ENCODE peak calls at places on chromosomes 7 and 10, in six cellular contexts. One of them, this sample, is unnamed.
A peak's percentile ranks its signal among the peaks of the same experiment; 100 is the strongest.

GRCh38 chr10:3473271-3473670 is 300.7 kb upstream of the PITRM1 start:
- DNase-seq in stomach: no peak
- DNase-seq in fibroblast of lung: no peak
- DNase-seq in cardiac muscle cell: no peak
- DNase-seq in ascending aorta: no peak
- DNase-seq in A549: no peak
- DNase-seq in this sample: no peak

GRCh38 chr10:118307237-118307636 is 34.9 kb downstream of the FAM204A start:
- DNase-seq in stomach: no peak
- DNase-seq in fibroblast of lung: no peak
- DNase-seq in cardiac muscle cell: no peak
- DNase-seq in ascending aorta: no peak
- DNase-seq in A549: no peak
- DNase-seq in this sample: no peak

GRCh38 chr10:76429331-76429625 is 997.9 kb downstream of the LRMDA start:
- DNase-seq in stomach: no peak
- DNase-seq in fibroblast of lung: no peak
- DNase-seq in cardiac muscle cell: no peak
- DNase-seq in ascending aorta: no peak
- DNase-seq in A549: no peak
- DNase-seq in this sample: no peak

GRCh38 chr7:149254181-149254858 is 7.7 kb upstream of the ZNF783 start:
- DNase-seq in stomach: no peak
- DNase-seq in fibroblast of lung: no peak
- DNase-seq in cardiac muscle cell: no peak
- DNase-seq in ascending aorta: no peak
- DNase-seq in A549: no peak
- DNase-seq in this sample: no peak

GRCh38 chr10:100979821-100980272 is 7.5 kb downstream of the MRPL43 start:
- DNase-seq in stomach: peak; percentile 23
- DNase-seq in fibroblast of lung: no peak
- DNase-seq in cardiac muscle cell: no peak
- DNase-seq in ascending aorta: peak; percentile 56
- DNase-seq in A549: no peak
- DNase-seq in this sample: no peak

GRCh38 chr10:34967411-34967880 is 122.7 kb downstream of the CUL2 start:
- DNase-seq in stomach: peak; percentile 66
- DNase-seq in fibroblast of lung: peak; percentile 95
- DNase-seq in cardiac muscle cell: no peak
- DNase-seq in ascending aorta: peak; percentile 64
- DNase-seq in A549: no peak
- DNase-seq in this sample: no peak

GRCh38 chr7:127391591-127392181 is 822 bp downstream of the ZNF800 start:
- DNase-seq in stomach: peak; percentile 50
- DNase-seq in fibroblast of lung: peak; percentile 40
- DNase-seq in cardiac muscle cell: peak; percentile 40
- DNase-seq in ascending aorta: peak; percentile 63
- DNase-seq in A549: peak; percentile 33
- DNase-seq in this sample: no peak

GRCh38 chr7:139691253-139691781 is 86.5 kb downstream of the HIPK2 start:
- DNase-seq in stomach: peak; percentile 92
- DNase-seq in fibroblast of lung: peak; percentile 22
- DNase-seq in cardiac muscle cell: no peak
- DNase-seq in ascending aorta: no peak
- DNase-seq in A549: no peak
- DNase-seq in this sample: no peak

GRCh38 chr7:30468791-30469190 is 9.8 kb downstream of the NOD1 start:
- DNase-seq in stomach: no peak
- DNase-seq in fibroblast of lung: no peak
- DNase-seq in cardiac muscle cell: no peak
- DNase-seq in ascending aorta: peak; percentile 62
- DNase-seq in A549: no peak
- DNase-seq in this sample: no peak

GRCh38 chr7:30468041-30468440 is 10.5 kb downstream of the NOD1 start:
- DNase-seq in stomach: no peak
- DNase-seq in fibroblast of lung: no peak
- DNase-seq in cardiac muscle cell: no peak
- DNase-seq in ascending aorta: no peak
- DNase-seq in A549: no peak
- DNase-seq in this sample: no peak

GRCh38 chr7:30470163-30470770 is 8.3 kb downstream of the NOD1 start:
- DNase-seq in stomach: no peak
- DNase-seq in fibroblast of lung: peak; percentile 83
- DNase-seq in cardiac muscle cell: peak; percentile 68
- DNase-seq in ascending aorta: peak; percentile 82
- DNase-seq in A549: peak; percentile 19
- DNase-seq in this sample: no peak

GRCh38 chr7:30470783-30471182 is 7.8 kb downstream of the NOD1 start:
- DNase-seq in stomach: no peak
- DNase-seq in fibroblast of lung: peak; percentile 92
- DNase-seq in cardiac muscle cell: peak; percentile 83
- DNase-seq in ascending aorta: peak; percentile 77
- DNase-seq in A549: peak; percentile 28
- DNase-seq in this sample: no peak

DNA sequence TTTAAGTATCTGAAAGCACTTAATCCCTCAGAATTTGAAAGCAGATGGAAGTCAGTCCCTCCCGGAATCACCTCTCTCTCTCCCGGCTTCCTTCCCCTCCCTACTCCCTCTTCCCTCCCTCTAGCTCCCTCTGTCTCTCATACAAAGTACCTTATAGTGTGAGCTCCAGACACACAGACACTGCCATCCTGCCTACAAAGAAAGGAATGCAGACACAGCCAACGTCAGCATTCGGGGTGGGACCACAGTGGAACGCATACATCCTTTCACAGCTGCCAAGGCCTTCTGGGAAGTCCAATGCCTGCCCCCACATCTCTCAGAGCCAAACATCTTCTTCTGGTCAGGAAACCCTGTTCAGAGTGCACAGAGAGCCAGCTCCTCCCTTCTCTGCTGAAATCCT is 9.3 kb downstream of the NOD1 start:
- DNase-seq in stomach: no peak
- DNase-seq in fibroblast of lung: peak; percentile 100
- DNase-seq in cardiac muscle cell: peak; percentile 73
- DNase-seq in ascending aorta: peak; percentile 92
- DNase-seq in A549: peak; percentile 97
- DNase-seq in this sample: peak; percentile 77
- TF ChIP-seq CTCF in stomach: no peak
- TF ChIP-seq CTCF in fibroblast of lung: peak; percentile 54
- TF ChIP-seq CTCF in cardiac muscle cell: peak; percentile 63
- TF ChIP-seq CTCF in ascending aorta: peak; percentile 49
- TF ChIP-seq CTCF in A549: peak; percentile 35
- TF ChIP-seq CTCF in this sample: no peak

GRCh38 chr10:124158592-124158991 is 65.2 kb upstream of the CHST15 start:
- DNase-seq in stomach: no peak
- DNase-seq in fibroblast of lung: no peak
- DNase-seq in cardiac muscle cell: no peak
- DNase-seq in ascending aorta: peak; percentile 40
- DNase-seq in A549: no peak
- DNase-seq in this sample: no peak

GRCh38 chr10:124162136-124162535 is 68.7 kb upstream of the CHST15 start:
- DNase-seq in stomach: no peak
- DNase-seq in fibroblast of lung: no peak
- DNase-seq in cardiac muscle cell: no peak
- DNase-seq in ascending aorta: no peak
- DNase-seq in A549: no peak
- DNase-seq in this sample: no peak

GRCh38 chr10:124161212-124162000 is 68.0 kb upstream of the CHST15 start:
- DNase-seq in stomach: no peak
- DNase-seq in fibroblast of lung: no peak
- DNase-seq in cardiac muscle cell: no peak
- DNase-seq in ascending aorta: no peak
- DNase-seq in A549: no peak
- DNase-seq in this sample: no peak

GRCh38 chr10:124162774-124163354 is 69.5 kb upstream of the CHST15 start:
- DNase-seq in stomach: no peak
- DNase-seq in fibroblast of lung: no peak
- DNase-seq in cardiac muscle cell: no peak
- DNase-seq in ascending aorta: no peak
- DNase-seq in A549: no peak
- DNase-seq in this sample: no peak

DNA sequence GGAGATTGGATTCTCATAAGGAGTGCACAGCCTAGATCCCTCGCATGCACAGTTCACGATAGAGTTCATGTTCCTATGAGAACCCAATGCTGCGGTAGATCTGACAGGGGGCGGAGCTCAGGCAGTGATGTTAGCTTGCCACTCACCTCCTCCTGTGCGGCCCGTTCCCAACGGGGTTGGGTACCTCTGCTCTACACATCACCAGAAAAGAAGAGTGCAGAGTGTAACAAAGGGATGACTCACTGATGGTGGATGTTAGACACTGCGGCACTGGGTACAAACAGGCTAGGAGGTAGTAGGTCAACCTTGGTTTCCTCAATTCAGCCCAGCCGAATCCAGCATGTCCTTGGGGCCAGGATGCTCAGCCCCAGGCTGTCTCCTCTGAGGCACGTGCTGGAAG is 66.8 kb upstream of the CHST15 start:
- DNase-seq in stomach: no peak
- DNase-seq in fibroblast of lung: no peak
- DNase-seq in cardiac muscle cell: no peak
- DNase-seq in ascending aorta: peak; percentile 50
- DNase-seq in A549: no peak
- DNase-seq in this sample: no peak
- TF ChIP-seq CTCF in stomach: no peak
- TF ChIP-seq CTCF in fibroblast of lung: no peak
- TF ChIP-seq CTCF in cardiac muscle cell: no peak
- TF ChIP-seq CTCF in ascending aorta: no peak
- TF ChIP-seq CTCF in A549: no peak
- TF ChIP-seq CTCF in this sample: no peak

DNA sequence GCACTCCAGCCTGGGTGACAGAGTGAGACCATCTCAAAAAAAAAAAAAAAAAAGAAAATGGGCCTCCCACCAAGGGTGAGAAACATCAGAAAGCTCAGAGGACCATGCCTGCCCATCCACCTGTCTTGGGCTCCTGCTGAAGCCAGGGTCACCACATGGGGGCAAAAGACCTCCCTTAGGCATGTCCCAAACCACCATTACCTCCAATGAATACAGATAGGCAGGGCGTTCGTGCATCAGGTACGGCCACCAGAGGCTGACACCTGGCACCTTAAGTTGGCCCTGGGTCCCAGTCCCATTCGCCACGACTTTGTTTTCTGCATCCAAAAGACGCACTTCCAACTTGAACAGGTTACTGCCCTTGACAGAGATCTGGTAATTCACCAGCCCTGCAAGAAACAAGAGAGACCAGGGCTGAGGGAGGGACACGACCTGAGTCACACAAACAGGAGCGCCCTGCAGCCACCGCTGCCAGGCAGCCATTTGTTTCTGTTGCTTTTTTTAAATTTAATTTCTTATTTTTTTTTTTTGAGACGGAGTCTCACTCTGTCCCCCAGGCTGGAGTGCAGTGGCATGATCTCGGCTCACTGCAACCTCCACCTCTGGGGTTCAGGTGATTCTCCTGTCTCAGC is 6.1 kb downstream of the GUSB start:
- DNase-seq in stomach: no peak
- DNase-seq in fibroblast of lung: no peak
- DNase-seq in cardiac muscle cell: no peak
- DNase-seq in ascending aorta: no peak
- DNase-seq in A549: no peak
- DNase-seq in this sample: no peak
- TF ChIP-seq CTCF in stomach: no peak
- TF ChIP-seq CTCF in fibroblast of lung: no peak
- TF ChIP-seq CTCF in cardiac muscle cell: no peak
- TF ChIP-seq CTCF in ascending aorta: no peak
- TF ChIP-seq CTCF in A549: no peak
- TF ChIP-seq CTCF in this sample: no peak

GRCh38 chr10:89228136-89228535 is 21.0 kb upstream of the CH25H start:
- DNase-seq in stomach: no peak
- DNase-seq in fibroblast of lung: no peak
- DNase-seq in cardiac muscle cell: no peak
- DNase-seq in ascending aorta: no peak
- DNase-seq in A549: no peak
- DNase-seq in this sample: no peak

GRCh38 chr10:89221919-89222318 is 14.8 kb upstream of the CH25H start:
- DNase-seq in stomach: no peak
- DNase-seq in fibroblast of lung: no peak
- DNase-seq in cardiac muscle cell: no peak
- DNase-seq in ascending aorta: no peak
- DNase-seq in A549: no peak
- DNase-seq in this sample: no peak

GRCh38 chr10:89219512-89220218 is 12.5 kb upstream of the CH25H start:
- DNase-seq in stomach: no peak
- DNase-seq in fibroblast of lung: no peak
- DNase-seq in cardiac muscle cell: no peak
- DNase-seq in ascending aorta: no peak
- DNase-seq in A549: no peak
- DNase-seq in this sample: no peak

GRCh38 chr10:89228962-89229361 is 21.8 kb upstream of the CH25H start:
- DNase-seq in stomach: no peak
- DNase-seq in fibroblast of lung: no peak
- DNase-seq in cardiac muscle cell: no peak
- DNase-seq in ascending aorta: no peak
- DNase-seq in A549: no peak
- DNase-seq in this sample: no peak

DNA sequence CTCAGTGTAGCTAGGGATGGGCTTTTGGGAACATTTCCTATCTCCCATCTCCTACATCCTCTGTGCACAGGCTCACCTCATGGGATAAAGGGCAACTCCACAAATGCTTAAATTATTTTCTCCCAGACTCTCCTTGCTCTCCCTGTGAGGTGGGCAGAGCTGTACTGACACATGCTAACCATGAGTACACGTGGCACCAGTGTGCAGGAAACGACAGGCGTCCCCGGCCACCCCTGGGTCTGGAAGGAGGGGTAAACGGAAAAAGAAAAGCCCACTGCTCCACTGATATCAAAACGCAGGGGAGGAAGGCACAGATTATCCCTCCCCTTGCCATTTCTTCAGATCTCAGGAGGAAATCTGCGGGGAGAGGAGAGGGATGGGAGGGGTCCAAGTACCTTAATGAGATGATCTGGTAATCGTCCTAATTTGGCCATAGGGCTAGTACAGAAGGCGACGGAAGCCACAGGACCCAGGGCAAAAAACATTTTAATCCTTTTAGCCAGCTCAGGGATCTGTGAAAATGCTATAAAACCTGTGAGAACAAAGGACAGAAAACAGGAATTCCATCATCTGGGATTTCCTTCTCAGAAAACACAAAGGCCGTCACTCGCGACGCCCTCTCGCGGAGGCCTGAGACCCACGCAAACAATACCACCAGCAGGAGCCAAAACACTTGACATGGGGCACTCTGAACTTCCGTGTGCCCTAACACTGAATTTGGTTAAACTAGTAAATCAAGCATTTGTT is 17.8 kb upstream of the CH25H start:
- DNase-seq in stomach: no peak
- DNase-seq in fibroblast of lung: no peak
- DNase-seq in cardiac muscle cell: no peak
- DNase-seq in ascending aorta: no peak
- DNase-seq in A549: no peak
- DNase-seq in this sample: no peak
- TF ChIP-seq CTCF in stomach: peak; percentile 17
- TF ChIP-seq CTCF in fibroblast of lung: no peak
- TF ChIP-seq CTCF in cardiac muscle cell: peak; percentile 43
- TF ChIP-seq CTCF in ascending aorta: no peak
- TF ChIP-seq CTCF in A549: no peak
- TF ChIP-seq CTCF in this sample: no peak

This sample was measured in omental fat pad.